ENCODE peak calls at places on chromosome 22, in seven cellular contexts. N, L, K, U, H, F and B are unnamed samples.

GRCh38 chr22:48145738-48146137 is 1383.3 kb downstream of the TBC1D22A start:
- DNase-seq in K (no peak), L (no peak), H (no peak), U (no peak), N (no peak), F (no peak), B (no peak)

GRCh38 chr22:42933783-42934144 is 76.7 kb upstream of the ARFGAP3 start:
- DNase-seq in L (peak; percentile 80), H (no peak), U (peak; percentile 97), N (no peak), F (peak; percentile 71), K (no peak), B (no peak)

GRCh38 chr22:19176175-19176630 is 2.3 kb downstream of the SLC25A1 start:
- DNase-seq in F (no peak), U (no peak), K (no peak), H (no peak), N (no peak), L (no peak), B (no peak)

GRCh38 chr22:38448945-38449745 is 5.9 kb downstream of the KCNJ4 start:
- DNase-seq in N (no peak), F (no peak), H (no peak), U (no peak), L (no peak), K (no peak), B (no peak)

GRCh38 chr22:34414467-34415440 is 494.5 kb upstream of the LARGE1 start:
- DNase-seq in F (no peak), U (peak; percentile 3), K (no peak), N (peak; percentile 87), L (peak; percentile 46), H (no peak), B (peak; percentile 91)

GRCh38 chr22:27113211-27114030 is 456.0 kb downstream of the MIAT start:
- DNase-seq in H (peak; percentile 55), L (peak; percentile 70), N (no peak), U (peak; percentile 95), F (peak; percentile 91), K (no peak), B (no peak)

GRCh38 chr22:30947163-30947820 is 21.3 kb downstream of the MORC2 start:
- DNase-seq in L (no peak), F (no peak), H (peak; percentile 59), K (no peak), N (peak; percentile 62), U (peak; percentile 28), B (no peak)

GRCh38 chr22:28716686-28717085 is 24.9 kb downstream of the CHEK2 start:
- DNase-seq in U (no peak), L (no peak), F (peak; percentile 36), K (no peak), H (no peak), N (no peak), B (no peak)

GRCh38 chr22:41021655-41022454 is 70.5 kb upstream of the EP300 start:
- DNase-seq in N (peak; percentile 36), L (peak; percentile 61), K (peak; percentile 79), H (peak; percentile 59), U (peak; percentile 81), F (no peak), B (peak; percentile 15)

GRCh38 chr22:37661160-37661924 is 2.8 kb downstream of the PDXP start:
- DNase-seq in F (no peak), N (no peak), U (peak; percentile 85), L (peak; percentile 35), K (no peak), H (no peak), B (no peak)

GRCh38 chr22:42792909-42793847 is 63.9 kb downstream of the ARFGAP3 start:
- DNase-seq in H (no peak), K (no peak), N (no peak), U (no peak), L (no peak), F (no peak), B (no peak)

GRCh38 chr22:43060213-43060612 is 29.0 kb downstream of the TTLL1 start:
- DNase-seq in H (no peak), N (peak; percentile 44), K (no peak), F (no peak), L (peak; percentile 42), U (peak; percentile 19), B (peak; percentile 15)

GRCh38 chr22:37126882-37127281 is 17.4 kb upstream of the TMPRSS6 start:
- DNase-seq in L (no peak), H (no peak), F (no peak), K (no peak), N (no peak), U (no peak), B (no peak)

GRCh38 chr22:21672107-21672629 is 6.4 kb downstream of the PPIL2 start:
- DNase-seq in N (no peak), L (no peak), U (no peak), K (no peak), F (no peak), H (no peak), B (no peak)

GRCh38 chr22:26367402-26368245 is 61.4 kb upstream of the ASPHD2 start:
- DNase-seq in H (no peak), L (peak; percentile 68), U (peak; percentile 77), K (no peak), F (no peak), N (peak; percentile 65), B (peak; percentile 71)

GRCh38 chr22:37404126-37404525 is 23.2 kb downstream of the ELFN2 start:
- DNase-seq in H (no peak), N (no peak), F (no peak), K (no peak), L (no peak), U (no peak), B (no peak)

GRCh38 chr22:29306830-29307657 is 594 bp downstream of the GAS2L1 start:
- DNase-seq in H (peak; percentile 85), N (peak; percentile 83), U (peak; percentile 94), L (peak; percentile 80), F (no peak), K (peak; percentile 83), B (peak; percentile 44)

GRCh38 chr22:42314709-42315391 is 44.4 kb upstream of the TCF20 start:
- DNase-seq in F (no peak), L (no peak), H (no peak), U (no peak), N (no peak), K (no peak), B (no peak)

GRCh38 chr22:32991353-32992115 is 66.6 kb downstream of the SYN3 start:
- DNase-seq in L (no peak), N (no peak), U (peak; percentile 53), F (peak; percentile 16), H (no peak), K (no peak), B (no peak)

GRCh38 chr22:33565580-33565995 is 354.7 kb downstream of the LARGE1 start:
- DNase-seq in L (no peak), N (no peak), F (no peak), H (no peak), K (no peak), U (no peak), B (no peak)

GRCh38 chr22:46081036-46081830 is 69.1 kb upstream of the PPARA start:
- DNase-seq in N (no peak), H (peak; percentile 67), F (no peak), L (no peak), U (peak; percentile 75), K (peak; percentile 52), B (no peak)
- H3K4me3 ChIP-seq in N (no peak overlapping the region), H (peak overlapping the region; percentile 85), F (no peak overlapping the region), L (peak overlapping the region; percentile 94), U (peak overlapping the region; percentile 97), K (peak overlapping the region; percentile 85), B (no peak overlapping the region)

GRCh38 chr22:35661377-35661937 is 13.2 kb downstream of the APOL6 start:
- DNase-seq in L (no peak), N (no peak), F (no peak), H (no peak), U (peak; percentile 73), K (no peak), B (no peak)

GRCh38 chr22:35663371-35663770 is 15.1 kb downstream of the APOL6 start:
- DNase-seq in N (no peak), F (no peak), K (no peak), H (no peak), L (no peak), U (peak; percentile 48), B (no peak)

GRCh38 chr22:35664955-35665577 is 16.8 kb downstream of the APOL6 start:
- DNase-seq in H (no peak), F (no peak), N (no peak), U (no peak), L (no peak), K (no peak), B (no peak)
- H3K4me3 ChIP-seq in H (no peak overlapping the region), F (no peak overlapping the region), N (no peak overlapping the region), U (no peak overlapping the region), L (no peak overlapping the region), K (no peak overlapping the region), B (no peak overlapping the region)

GRCh38 chr22:45309422-45310227 is at the start of gene FAM118A:
- DNase-seq in N (peak; percentile 95), H (peak; percentile 98), K (peak; percentile 94), L (peak; percentile 91), U (peak; percentile 94), F (peak; percentile 64), B (peak; percentile 72)

GRCh38 chr22:45312415-45312814 is 2.7 kb downstream of the FAM118A start:
- DNase-seq in L (no peak), F (no peak), N (no peak), U (no peak), K (no peak), H (no peak), B (no peak)

GRCh38 chr22:45312856-45313255 is 3.1 kb downstream of the FAM118A start:
- DNase-seq in F (no peak), H (no peak), L (no peak), N (no peak), K (no peak), U (no peak), B (no peak)

GRCh38 chr22:45310331-45311032 is 748 bp downstream of the FAM118A start:
- DNase-seq in H (no peak), U (peak; percentile 29), N (no peak), K (no peak), L (no peak), F (no peak), B (no peak)

DNA sequence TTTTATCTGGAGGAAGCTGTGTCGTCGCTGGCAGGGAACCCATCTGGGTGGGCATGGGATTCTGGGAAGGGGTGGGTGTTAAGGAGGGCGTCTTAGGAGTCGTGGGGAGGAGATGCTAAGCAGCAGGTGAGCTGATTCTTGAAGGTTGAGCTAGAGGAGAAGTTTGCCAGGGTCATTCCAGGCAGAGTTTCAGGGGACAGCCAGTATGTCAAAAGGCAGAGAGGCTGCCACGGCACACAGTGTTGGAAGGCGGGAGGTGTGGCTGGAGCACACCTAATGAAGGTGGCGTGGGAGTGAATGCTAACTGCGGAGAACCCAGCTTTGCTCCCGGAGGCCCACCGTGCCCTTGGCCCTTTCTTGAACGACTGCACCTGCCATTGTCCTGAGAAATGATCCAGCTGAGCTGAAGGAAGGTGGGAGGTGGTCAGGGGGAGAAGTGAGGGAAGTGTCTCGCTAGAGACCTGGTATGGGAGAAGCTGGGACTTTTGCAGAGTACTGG is 1.3 kb downstream of the FAM118A start:
- DNase-seq in H (no peak), N (no peak), U (no peak), F (no peak), K (no peak), L (no peak), B (no peak)
- H3K4me3 ChIP-seq in H (peak overlapping the region; percentile 95), N (peak overlapping the region; percentile 70), U (peak overlapping the region; percentile 84), F (peak overlapping the region; percentile 88), K (peak overlapping the region; percentile 98), L (peak overlapping the region; percentile 95), B (peak overlapping the region; percentile 76)

DNA sequence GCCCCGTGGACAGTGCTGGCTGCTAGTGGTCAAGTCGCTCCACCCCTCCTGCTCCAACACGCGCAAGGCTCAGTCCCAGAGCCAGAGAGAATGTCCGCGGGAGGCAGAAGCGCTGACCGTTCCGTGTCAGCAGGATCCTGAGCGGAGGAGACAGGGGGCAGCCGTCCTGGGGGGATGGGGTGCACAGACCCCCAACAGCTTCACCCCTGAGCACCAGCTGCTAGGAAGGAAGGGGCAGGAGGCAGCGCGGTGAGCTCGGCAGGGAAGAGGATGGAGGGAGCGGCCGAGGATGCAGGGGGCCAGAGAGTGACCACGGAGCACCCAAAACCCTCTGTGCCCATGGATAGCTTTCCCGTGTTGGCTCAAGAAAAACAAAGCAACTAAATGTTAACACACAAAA is 6.4 kb upstream of the TTLL8 start:
- DNase-seq in H (no peak), F (no peak), U (no peak), L (no peak), N (no peak), K (no peak), B (no peak)
- H3K4me3 ChIP-seq in H (no peak overlapping the region), F (no peak overlapping the region), U (no peak overlapping the region), L (no peak overlapping the region), N (no peak overlapping the region), K (no peak overlapping the region), B (no peak overlapping the region)